ENCODE peak calls at places on chromosomes 11 and 22, in four cellular contexts. One of them, this sample, is unnamed.

GRCh38 chr11:128484172-128484571 is 103.2 kb downstream of the ETS1 start:
- DNase-seq in DND-41: no peak
- DNase-seq in endothelial cell of umbilical vein: no peak
- DNase-seq in neural progenitor cell: no peak
- DNase-seq in this sample: peak; percentile 47

GRCh38 chr11:130085671-130086070 is 16.0 kb downstream of the APLP2 start:
- DNase-seq in DND-41: no peak
- DNase-seq in endothelial cell of umbilical vein: no peak
- DNase-seq in neural progenitor cell: no peak
- DNase-seq in this sample: no peak

GRCh38 chr11:36684840-36685800 is 87.1 kb upstream of the RAG2 start:
- DNase-seq in DND-41: peak; percentile 97
- DNase-seq in endothelial cell of umbilical vein: no peak
- DNase-seq in neural progenitor cell: no peak
- DNase-seq in this sample: no peak

GRCh38 chr11:64745523-64746328 is 1.8 kb upstream of the RASGRP2 start:
- DNase-seq in DND-41: peak; percentile 90
- DNase-seq in endothelial cell of umbilical vein: peak; percentile 64
- DNase-seq in neural progenitor cell: peak; percentile 85
- DNase-seq in this sample: no peak

GRCh38 chr22:31092161-31092560 is 11.0 kb downstream of the SMTN start:
- DNase-seq in DND-41: no peak
- DNase-seq in endothelial cell of umbilical vein: no peak
- DNase-seq in neural progenitor cell: no peak
- DNase-seq in this sample: no peak

GRCh38 chr11:2138436-2139117 is 612 bp downstream of the IGF2 start:
- DNase-seq in DND-41: no peak
- DNase-seq in endothelial cell of umbilical vein: no peak
- DNase-seq in neural progenitor cell: peak; percentile 79
- DNase-seq in this sample: no peak

GRCh38 chr11:28697920-28698827 is 590.0 kb downstream of the METTL15 start:
- DNase-seq in DND-41: peak; percentile 55
- DNase-seq in endothelial cell of umbilical vein: peak; percentile 60
- DNase-seq in neural progenitor cell: peak; percentile 84
- DNase-seq in this sample: peak; percentile 76

GRCh38 chr11:129023968-129024676 is 81.5 kb upstream of the TP53AIP1 start:
- DNase-seq in DND-41: no peak
- DNase-seq in endothelial cell of umbilical vein: peak; percentile 53
- DNase-seq in neural progenitor cell: peak; percentile 65
- DNase-seq in this sample: peak; percentile 96

GRCh38 chr11:2143652-2144548 is 4.7 kb upstream of the IGF2 start:
- DNase-seq in DND-41: no peak
- DNase-seq in endothelial cell of umbilical vein: no peak
- DNase-seq in neural progenitor cell: peak; percentile 69
- DNase-seq in this sample: peak; percentile 21

GRCh38 chr22:23495614-23496444 is 84.3 kb downstream of the IGLL1 start:
- DNase-seq in DND-41: peak; percentile 87
- DNase-seq in endothelial cell of umbilical vein: no peak
- DNase-seq in neural progenitor cell: no peak
- DNase-seq in this sample: no peak

GRCh38 chr11:11074686-11075370 is 217.0 kb upstream of the ZBED5 start:
- DNase-seq in DND-41: no peak
- DNase-seq in endothelial cell of umbilical vein: no peak
- DNase-seq in neural progenitor cell: no peak
- DNase-seq in this sample: no peak

GRCh38 chr11:122099345-122100045 is 16.5 kb downstream of the BLID start:
- DNase-seq in DND-41: no peak
- DNase-seq in endothelial cell of umbilical vein: peak; percentile 73
- DNase-seq in neural progenitor cell: no peak
- DNase-seq in this sample: no peak

GRCh38 chr11:120546312-120547205 is 35.0 kb downstream of the GRIK4 start:
- DNase-seq in DND-41: no peak
- DNase-seq in endothelial cell of umbilical vein: peak; percentile 44
- DNase-seq in neural progenitor cell: peak; percentile 51
- DNase-seq in this sample: peak; percentile 97

GRCh38 chr11:108786281-108786990 is 121.6 kb downstream of the DDX10 start:
- DNase-seq in DND-41: no peak
- DNase-seq in endothelial cell of umbilical vein: no peak
- DNase-seq in neural progenitor cell: no peak
- DNase-seq in this sample: peak; percentile 36

GRCh38 chr11:79400717-79401330 is 40.0 kb downstream of the TENM4 start:
- DNase-seq in DND-41: peak; percentile 10
- DNase-seq in endothelial cell of umbilical vein: no peak
- DNase-seq in neural progenitor cell: peak; percentile 65
- DNase-seq in this sample: peak; percentile 70

GRCh38 chr11:120750647-120751419 is 239.3 kb downstream of the GRIK4 start:
- DNase-seq in DND-41: no peak
- DNase-seq in endothelial cell of umbilical vein: no peak
- DNase-seq in neural progenitor cell: no peak
- DNase-seq in this sample: no peak

GRCh38 chr22:17512960-17513359 is 50.3 kb upstream of the SLC25A18 start:
- DNase-seq in DND-41: no peak
- DNase-seq in endothelial cell of umbilical vein: no peak
- DNase-seq in neural progenitor cell: no peak
- DNase-seq in this sample: no peak

GRCh38 chr11:33476945-33477584 is 219.9 kb downstream of the HIPK3 start:
- DNase-seq in DND-41: no peak
- DNase-seq in endothelial cell of umbilical vein: no peak
- DNase-seq in neural progenitor cell: no peak
- DNase-seq in this sample: peak; percentile 37

GRCh38 chr11:75429641-75429901 is 3.4 kb downstream of the KLHL35 start:
- DNase-seq in DND-41: no peak
- DNase-seq in endothelial cell of umbilical vein: no peak
- DNase-seq in neural progenitor cell: no peak
- DNase-seq in this sample: no peak

GRCh38 chr11:75431533-75432525 is 1.2 kb downstream of the KLHL35 start:
- DNase-seq in DND-41: no peak
- DNase-seq in endothelial cell of umbilical vein: no peak
- DNase-seq in neural progenitor cell: peak; percentile 43
- DNase-seq in this sample: no peak

GRCh38 chr11:75430692-75431532 is 2.1 kb downstream of the KLHL35 start:
- DNase-seq in DND-41: no peak
- DNase-seq in endothelial cell of umbilical vein: peak; percentile 24
- DNase-seq in neural progenitor cell: no peak
- DNase-seq in this sample: peak; percentile 35

GRCh38 chr11:75428989-75429640 is 3.9 kb downstream of the KLHL35 start:
- DNase-seq in DND-41: no peak
- DNase-seq in endothelial cell of umbilical vein: no peak
- DNase-seq in neural progenitor cell: no peak
- DNase-seq in this sample: no peak

DNA sequence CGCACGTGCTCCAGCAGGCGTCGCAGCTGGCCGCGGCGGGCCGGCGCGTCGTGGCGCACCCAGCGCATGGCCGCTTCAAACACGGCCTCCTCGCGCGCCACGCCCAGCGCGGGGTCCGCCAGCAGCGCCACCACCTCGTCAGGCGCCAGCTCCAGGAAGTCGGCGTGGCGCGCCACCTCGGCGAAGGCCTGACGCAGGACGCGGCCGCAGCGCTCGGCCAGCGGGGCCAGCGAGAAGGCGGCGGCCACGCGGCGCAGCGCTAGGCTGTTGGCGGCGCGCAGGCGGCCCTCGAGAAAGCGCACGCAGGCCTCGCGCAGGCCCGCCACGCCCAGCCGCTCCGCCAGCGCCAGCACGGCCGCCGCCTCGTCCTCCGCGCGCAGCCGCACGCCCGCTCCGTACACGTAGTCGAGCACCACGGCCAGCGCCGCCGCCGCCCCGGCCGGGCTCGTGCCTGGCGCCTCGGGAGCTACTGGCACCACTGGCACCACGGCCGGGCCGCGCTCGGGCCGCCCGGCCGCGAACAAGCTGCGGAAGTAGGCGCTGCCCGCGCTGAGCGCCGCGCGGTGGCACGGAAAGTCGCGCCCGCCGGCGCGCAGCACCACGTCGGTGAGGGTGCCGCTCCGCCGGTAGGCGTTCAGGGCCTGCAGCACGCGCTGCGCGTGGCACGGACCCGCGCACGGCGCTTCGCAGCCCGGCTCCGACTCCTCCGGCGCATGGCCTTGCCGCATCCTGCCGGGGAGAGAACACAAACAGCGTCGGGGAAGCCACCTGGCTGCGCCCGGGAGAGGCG is 2.9 kb downstream of the KLHL35 start:
- DNase-seq in DND-41: no peak
- DNase-seq in endothelial cell of umbilical vein: peak; percentile 64
- DNase-seq in neural progenitor cell: peak; percentile 87
- DNase-seq in this sample: peak; percentile 79
- TF ChIP-seq EZH2 in DND-41: no peak
- TF ChIP-seq EZH2 in endothelial cell of umbilical vein: peak; percentile 92
- TF ChIP-seq EZH2 in neural progenitor cell: no peak
- TF ChIP-seq EZH2 in this sample: no peak

DNA sequence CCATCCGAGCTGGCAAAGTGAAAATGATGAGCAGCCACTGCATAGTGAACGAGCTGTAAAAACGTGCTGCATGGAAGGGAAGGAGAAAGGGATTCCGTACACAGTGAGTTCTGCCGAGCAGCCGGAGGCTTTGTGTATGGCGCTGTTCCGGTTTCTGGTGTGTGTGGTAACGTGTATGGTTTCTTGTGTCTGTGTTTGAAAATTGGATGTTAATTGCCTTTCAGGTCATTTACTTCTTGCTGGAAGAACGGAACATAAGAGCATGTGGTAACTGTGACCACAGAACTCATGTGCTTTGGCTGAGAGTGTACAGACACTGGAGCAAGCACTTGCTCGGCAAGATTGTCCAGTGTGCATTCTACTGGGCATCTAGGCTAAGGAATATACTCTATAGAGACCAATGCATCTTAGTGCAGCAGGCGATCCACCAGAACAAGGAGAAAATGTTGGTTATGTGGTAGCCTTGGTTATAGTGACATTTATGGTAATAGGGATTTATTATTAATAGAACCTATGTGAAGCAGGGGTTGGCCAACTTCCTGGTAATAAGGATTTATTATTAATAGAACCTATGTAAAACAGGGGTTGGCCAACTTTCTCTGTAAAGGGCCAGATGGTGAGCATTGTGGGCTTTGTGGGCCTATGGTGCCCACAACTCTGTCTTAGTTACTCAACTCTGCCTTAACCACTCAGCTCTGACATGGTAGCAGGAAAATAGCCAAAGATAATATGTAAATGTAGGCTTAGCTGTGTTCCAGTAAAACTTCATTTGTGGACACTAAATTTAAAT is 49.2 kb downstream of the GRAMD1B start:
- DNase-seq in DND-41: no peak
- DNase-seq in endothelial cell of umbilical vein: no peak
- DNase-seq in neural progenitor cell: no peak
- DNase-seq in this sample: no peak
- H3K4me2 ChIP-seq in DND-41: no peak overlapping the region
- H3K4me2 ChIP-seq in endothelial cell of umbilical vein: no peak overlapping the region
- H3K4me2 ChIP-seq in neural progenitor cell: no peak overlapping the region
- H3K4me2 ChIP-seq in this sample: no peak overlapping the region

GRCh38 chr11:32426819-32427615 is 8.3 kb downstream of the WT1 start:
- DNase-seq in DND-41: no peak
- DNase-seq in endothelial cell of umbilical vein: no peak
- DNase-seq in neural progenitor cell: peak; percentile 70
- DNase-seq in this sample: no peak
- TF ChIP-seq EZH2 in DND-41: no peak
- TF ChIP-seq EZH2 in endothelial cell of umbilical vein: peak; percentile 61
- TF ChIP-seq EZH2 in neural progenitor cell: peak; percentile 96
- TF ChIP-seq EZH2 in this sample: no peak

DNA sequence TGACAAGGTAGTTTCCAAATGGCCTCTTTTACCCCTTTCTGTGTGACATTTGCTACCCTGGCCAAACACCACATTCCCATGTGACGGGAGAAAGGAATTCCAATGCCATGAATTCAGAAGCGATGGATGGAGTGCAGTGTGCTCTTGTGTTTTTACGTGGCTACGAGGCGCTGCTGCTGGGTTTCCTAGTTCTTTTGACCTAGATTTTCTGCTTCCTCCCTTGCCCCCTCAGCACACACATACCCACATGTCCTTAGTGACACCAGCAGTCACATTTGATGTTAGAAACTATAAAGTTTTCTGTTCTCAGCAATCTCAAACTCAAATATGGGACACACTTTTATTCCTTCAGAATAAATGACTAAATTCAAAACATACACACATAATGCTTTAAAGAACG is 7.8 kb upstream of the TMA7B start:
- DNase-seq in DND-41: peak; percentile 49
- DNase-seq in endothelial cell of umbilical vein: no peak
- DNase-seq in neural progenitor cell: no peak
- DNase-seq in this sample: no peak
- H3K4me2 ChIP-seq in DND-41: peak overlapping the region; percentile 44
- H3K4me2 ChIP-seq in endothelial cell of umbilical vein: no peak overlapping the region
- H3K4me2 ChIP-seq in neural progenitor cell: no peak overlapping the region
- H3K4me2 ChIP-seq in this sample: no peak overlapping the region

GRCh38 chr22:39237276-39238123 is 7.3 kb downstream of the PDGFB start:
- DNase-seq in DND-41: no peak
- DNase-seq in endothelial cell of umbilical vein: no peak
- DNase-seq in neural progenitor cell: no peak
- DNase-seq in this sample: no peak
- TF ChIP-seq EZH2 in DND-41: no peak
- TF ChIP-seq EZH2 in endothelial cell of umbilical vein: no peak
- TF ChIP-seq EZH2 in neural progenitor cell: no peak
- TF ChIP-seq EZH2 in this sample: no peak

GRCh38 chr11:73463359-73463758 is 87.2 kb downstream of the RELT start:
- DNase-seq in DND-41: no peak
- DNase-seq in endothelial cell of umbilical vein: no peak
- DNase-seq in neural progenitor cell: no peak
- DNase-seq in this sample: peak; percentile 12
- H3K4me2 ChIP-seq in DND-41: no peak overlapping the region
- H3K4me2 ChIP-seq in endothelial cell of umbilical vein: no peak overlapping the region
- H3K4me2 ChIP-seq in neural progenitor cell: no peak overlapping the region
- H3K4me2 ChIP-seq in this sample: no peak overlapping the region

DNA sequence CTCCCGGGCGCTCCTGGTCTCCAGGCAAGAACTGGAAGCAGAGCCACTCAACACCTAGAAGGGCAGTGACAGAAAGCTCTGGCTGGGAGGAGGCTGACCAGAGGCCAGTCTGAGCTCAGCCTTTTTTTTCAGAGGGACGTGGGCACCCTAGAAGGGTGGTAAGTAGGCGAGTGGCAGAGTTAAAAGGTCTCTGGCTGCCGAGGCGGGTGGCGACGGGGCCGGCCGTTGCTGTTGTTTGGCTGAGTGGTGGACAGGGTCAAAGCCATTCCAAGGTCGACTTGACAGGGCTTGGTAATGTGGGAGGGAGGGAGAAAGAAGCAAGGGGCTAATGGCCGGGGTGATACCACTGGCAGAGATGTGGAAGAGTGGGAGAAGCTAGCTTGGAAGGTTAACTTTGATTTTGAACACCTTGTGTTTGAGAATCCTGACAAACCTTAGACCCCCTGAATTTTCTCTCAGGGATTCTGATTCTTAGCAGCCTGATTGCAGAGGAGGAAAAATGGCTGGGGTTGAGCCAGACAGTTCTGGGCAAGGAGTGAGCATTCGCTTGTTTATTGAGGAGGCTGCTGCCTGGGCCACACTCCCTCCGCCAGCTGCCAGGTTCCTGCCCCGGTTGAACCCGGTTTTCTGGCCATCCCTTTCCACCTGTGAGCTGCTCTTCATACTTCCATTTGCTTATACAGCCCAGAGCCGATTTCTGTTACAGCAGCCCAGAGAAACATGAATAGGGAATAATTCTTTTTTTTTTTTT is 866 bp upstream of the SYCE3 start:
- DNase-seq in DND-41: no peak
- DNase-seq in endothelial cell of umbilical vein: no peak
- DNase-seq in neural progenitor cell: no peak
- DNase-seq in this sample: no peak
- TF ChIP-seq EZH2 in DND-41: no peak
- TF ChIP-seq EZH2 in endothelial cell of umbilical vein: no peak
- TF ChIP-seq EZH2 in neural progenitor cell: no peak
- TF ChIP-seq EZH2 in this sample: no peak

GRCh38 chr11:44269369-44270351 is 40.3 kb downstream of the ALX4 start:
- DNase-seq in DND-41: no peak
- DNase-seq in endothelial cell of umbilical vein: peak; percentile 79
- DNase-seq in neural progenitor cell: no peak
- DNase-seq in this sample: no peak
- H3K4me2 ChIP-seq in DND-41: no peak overlapping the region
- H3K4me2 ChIP-seq in endothelial cell of umbilical vein: peak overlapping the region; percentile 49
- H3K4me2 ChIP-seq in neural progenitor cell: no peak overlapping the region
- H3K4me2 ChIP-seq in this sample: no peak overlapping the region

This sample was measured in PC-3.